ENCODE peak calls at places on chromosome 11, in nine cellular contexts. R, P, U, B, M, Q, W, T and L are unnamed samples.

GRCh38 chr11:11074686-11075370 is 217.0 kb upstream of the ZBED5 start:
- DNase-seq in R (no peak), P (no peak), U (no peak), B (no peak), M (no peak), Q (no peak), W (no peak), T (no peak), L (no peak)

GRCh38 chr11:30730011-30730410 is 143.9 kb upstream of the MPPED2 start:
- DNase-seq in R (no peak), P (no peak), U (no peak), B (no peak), M (no peak), Q (no peak), W (no peak), T (no peak), L (no peak)

GRCh38 chr11:119509277-119509841 is 86.4 kb upstream of the THY1 start:
- DNase-seq in R (no peak), P (no peak), U (no peak), B (no peak), M (no peak), Q (peak; percentile 21), W (peak; percentile 52), T (no peak), L (no peak)

GRCh38 chr11:380996-381395 is 11.7 kb downstream of the B4GALNT4 start:
- DNase-seq in R (no peak), P (no peak), U (no peak), B (no peak), M (no peak), Q (no peak), W (no peak), T (no peak), L (no peak)

GRCh38 chr11:67613960-67614715 is 7.4 kb downstream of the NDUFV1 start:
- DNase-seq in R (peak; percentile 87), P (peak; percentile 74), U (peak; percentile 1), B (peak; percentile 22), M (peak; percentile 91), Q (peak; percentile 13), W (peak; percentile 38), T (peak; percentile 22), L (peak; percentile 9)

GRCh38 chr11:126415128-126415527 is 59.6 kb downstream of the ST3GAL4 start:
- DNase-seq in R (no peak), P (no peak), U (no peak), B (no peak), M (no peak), Q (peak; percentile 69), W (peak; percentile 89), T (no peak), L (no peak)

GRCh38 chr11:28144808-28145207 is 36.6 kb downstream of the METTL15 start:
- DNase-seq in R (no peak), P (no peak), U (no peak), B (no peak), M (no peak), Q (peak; percentile 12), W (peak; percentile 42), T (peak; percentile 47), L (no peak)

GRCh38 chr11:73856001-73856663 is 20.5 kb downstream of the COA4 start:
- DNase-seq in R (no peak), P (no peak), U (no peak), B (no peak), M (peak; percentile 32), Q (no peak), W (peak; percentile 17), T (no peak), L (no peak)

GRCh38 chr11:24886880-24887619 is 390.2 kb downstream of the LUZP2 start:
- DNase-seq in R (no peak), P (no peak), U (no peak), B (no peak), M (no peak), Q (no peak), W (no peak), T (no peak), L (no peak)

GRCh38 chr11:39668640-39669039 is 1790.8 kb downstream of the LRRC4C start:
- DNase-seq in R (no peak), P (no peak), U (no peak), B (no peak), M (no peak), Q (no peak), W (no peak), T (peak; percentile 84), L (no peak)

GRCh38 chr11:65870706-65871681 is 1.6 kb downstream of the EFEMP2 start:
- DNase-seq in R (no peak), P (no peak), U (no peak), B (no peak), M (peak; percentile 52), Q (no peak), W (peak; percentile 29), T (peak; percentile 29), L (no peak)

GRCh38 chr11:1292018-1292643 is 17.3 kb downstream of the TOLLIP start:
- DNase-seq in R (no peak), P (no peak), U (no peak), B (no peak), M (no peak), Q (no peak), W (no peak), T (no peak), L (no peak)

GRCh38 chr11:126345759-126346585 is 9.5 kb upstream of the ST3GAL4 start:
- DNase-seq in R (peak; percentile 14), P (no peak), U (peak; percentile 74), B (no peak), M (no peak), Q (peak; percentile 75), W (peak; percentile 78), T (peak; percentile 72), L (peak; percentile 75)

GRCh38 chr11:32164836-32165235 is 74.0 kb downstream of the RCN1 start:
- DNase-seq in R (no peak), P (no peak), U (no peak), B (no peak), M (no peak), Q (no peak), W (no peak), T (no peak), L (no peak)

GRCh38 chr11:65786786-65787636 is at the start of gene OVOL1:
- DNase-seq in R (no peak), P (no peak), U (no peak), B (no peak), M (peak; percentile 97), Q (no peak), W (no peak), T (no peak), L (no peak)

GRCh38 chr11:120652705-120653335 is 141.3 kb downstream of the GRIK4 start:
- DNase-seq in R (peak; percentile 7), P (no peak), U (no peak), B (no peak), M (no peak), Q (peak; percentile 13), W (no peak), T (no peak), L (no peak)

GRCh38 chr11:120834686-120835225 is 189.1 kb upstream of the TBCEL start:
- DNase-seq in R (no peak), P (no peak), U (no peak), B (no peak), M (peak; percentile 26), Q (no peak), W (no peak), T (no peak), L (no peak)

GRCh38 chr11:126191379-126192073 is 19.9 kb downstream of the RPUSD4 start:
- DNase-seq in R (no peak), P (no peak), U (no peak), B (no peak), M (no peak), Q (no peak), W (no peak), T (no peak), L (no peak)

GRCh38 chr11:86660011-86660595 is 12.3 kb downstream of the ME3 start:
- DNase-seq in R (no peak), P (no peak), U (peak; percentile 61), B (no peak), M (no peak), Q (peak; percentile 77), W (peak; percentile 89), T (peak; percentile 70), L (peak; percentile 55)

GRCh38 chr11:27075192-27075591 is 34.6 kb downstream of the BBOX1 start:
- DNase-seq in R (no peak), P (no peak), U (peak; percentile 49), B (no peak), M (no peak), Q (peak; percentile 82), W (no peak), T (no peak), L (peak; percentile 57)

GRCh38 chr11:117381481-117381880 is 53.8 kb downstream of the CEP164 start:
- DNase-seq in R (no peak), P (no peak), U (no peak), B (no peak), M (no peak), Q (no peak), W (no peak), T (no peak), L (no peak)

GRCh38 chr11:76695767-76696166 is 25.2 kb upstream of the LRRC32 start:
- DNase-seq in R (no peak), P (no peak), U (no peak), B (no peak), M (no peak), Q (no peak), W (no peak), T (no peak), L (no peak)

GRCh38 chr11:69536406-69536805 is 54.9 kb downstream of the LINC01488 start:
- DNase-seq in R (no peak), P (no peak), U (no peak), B (no peak), M (no peak), Q (no peak), W (no peak), T (no peak), L (no peak)

GRCh38 chr11:121829159-121829643 is 286.8 kb downstream of the BLID start:
- DNase-seq in R (peak; percentile 2), P (no peak), U (peak; percentile 99), B (peak; percentile 36), M (no peak), Q (peak; percentile 100), W (peak; percentile 100), T (peak; percentile 95), L (peak; percentile 97)

GRCh38 chr11:92211576-92212167 is 12.9 kb upstream of the FAT3 start:
- DNase-seq in R (no peak), P (no peak), U (peak; percentile 22), B (no peak), M (peak; percentile 27), Q (peak; percentile 33), W (peak; percentile 55), T (peak; percentile 37), L (peak; percentile 43)